ENCODE peak calls at places on chromosomes 6 and 20, in nine cellular contexts. O, Y, F, T, N, I, P, M and G are unnamed samples. For H3K4me1, the result is how much of the 10 kb centered on the place peaks cover.

GRCh38 chr20:12925214-12925755 is 83.5 kb upstream of the SPTLC3 start:
- DNase-seq in O (peak), M (peak), P (no peak), Y (peak), I (peak), T (peak), N (no peak), F (peak), G (peak)

GRCh38 chr6:110250058-110250457 is 69.8 kb downstream of the CDC40 start:
- DNase-seq in Y (no peak), F (no peak), I (no peak), O (no peak), T (no peak), P (no peak), M (no peak), N (no peak), G (no peak)

GRCh38 chr20:48115511-48115910 is 330.2 kb upstream of the SULF2 start:
- DNase-seq in T (no peak), F (no peak), I (no peak), P (no peak), Y (no peak), N (no peak), O (no peak), M (no peak), G (no peak)

GRCh38 chr6:52491203-52492069 is 71.3 kb downstream of the EFHC1 start:
- DNase-seq in O (no peak), P (no peak), F (peak), I (no peak), Y (no peak), M (no peak), N (no peak), T (no peak), G (no peak)

GRCh38 chr6:161901740-161902426 is 628.0 kb upstream of the AGPAT4 start:
- DNase-seq in N (peak), F (no peak), T (no peak), I (no peak), O (no peak), P (no peak), M (no peak), Y (no peak), G (no peak)

GRCh38 chr6:14930366-14930989 is 315.4 kb upstream of the JARID2 start:
- DNase-seq in T (no peak), Y (no peak), M (no peak), N (no peak), F (no peak), I (no peak), P (no peak), O (peak), G (no peak)

GRCh38 chr6:35633579-35634089 is 55.1 kb downstream of the FKBP5 start:
- DNase-seq in T (no peak), P (no peak), M (no peak), Y (no peak), N (no peak), O (no peak), I (no peak), F (no peak), G (no peak)

GRCh38 chr6:42915737-42916136 is at the start of gene PTCRA:
- DNase-seq in F (no peak), P (no peak), M (no peak), I (no peak), Y (no peak), N (peak), O (no peak), T (no peak), G (no peak)

GRCh38 chr6:11538049-11538798 is 675 bp downstream of the TMEM170B start:
- DNase-seq in Y (peak), T (peak), F (no peak), N (peak), M (peak), O (peak), I (peak), P (peak), G (peak)

GRCh38 chr20:5261763-5262162 is 55.0 kb downstream of the PROKR2 start:
- DNase-seq in Y (no peak), M (no peak), O (no peak), N (no peak), F (no peak), P (no peak), T (no peak), I (no peak), G (no peak)

GRCh38 chr6:143196525-143197225 is 136.0 kb downstream of the AIG1 start:
- DNase-seq in P (no peak), O (no peak), I (no peak), M (no peak), N (no peak), Y (no peak), T (no peak), F (peak), G (no peak)

GRCh38 chr6:16355238-16355637 is 116.9 kb downstream of the GMPR start:
- DNase-seq in Y (no peak), I (no peak), N (no peak), O (no peak), M (no peak), F (no peak), P (no peak), T (no peak), G (no peak)

GRCh38 chr6:34714663-34715062 is 18.1 kb upstream of the ILRUN start:
- DNase-seq in O (no peak), I (no peak), P (no peak), M (no peak), Y (no peak), N (no peak), T (no peak), F (no peak), G (no peak)

GRCh38 chr6:111555041-111555440 is 50.6 kb downstream of the TRAF3IP2 start:
- DNase-seq in I (no peak), F (peak), Y (no peak), T (no peak), M (no peak), P (no peak), O (no peak), N (no peak), G (peak)

GRCh38 chr6:149014631-149015171 is 267.9 kb downstream of the UST start:
- DNase-seq in P (no peak), I (no peak), T (no peak), O (no peak), M (no peak), N (no peak), Y (no peak), F (peak), G (no peak)

GRCh38 chr6:84762220-84762940 is 2.0 kb downstream of the TBX18 start:
- DNase-seq in I (no peak), Y (no peak), P (peak), T (peak), O (no peak), N (peak), M (peak), F (no peak), G (no peak)

GRCh38 chr6:163563303-163563702 is 148.8 kb downstream of the QKI start:
- DNase-seq in F (no peak), Y (no peak), P (no peak), T (no peak), O (no peak), I (no peak), N (no peak), M (no peak), G (no peak)

GRCh38 chr6:26439552-26440125 is 665 bp upstream of the BTN3A3 start:
- DNase-seq in M (no peak), F (no peak), N (no peak), T (no peak), Y (no peak), I (no peak), P (no peak), O (no peak), G (no peak)

DNA sequence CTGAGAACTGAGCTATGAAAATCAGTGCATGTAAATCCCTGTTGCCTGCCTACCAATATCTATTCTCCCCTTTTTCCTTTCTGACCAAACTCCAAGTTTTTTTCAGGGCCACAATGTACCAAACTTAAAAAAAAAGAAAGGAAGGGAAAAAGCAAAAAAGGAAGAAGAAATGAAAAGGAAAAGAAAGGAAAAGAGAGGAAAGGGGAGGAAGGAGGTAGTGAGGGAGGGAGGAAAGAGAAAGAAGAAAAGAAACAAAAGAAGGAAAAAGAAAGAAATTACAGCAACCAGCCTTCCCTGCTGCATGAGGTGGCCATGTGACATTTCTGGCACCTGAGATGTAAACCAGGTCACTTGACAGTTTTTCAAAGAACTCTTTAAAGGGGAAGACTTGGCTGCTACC is 4.4 kb downstream of the CNKSR3 start:
- DNase-seq in N (no peak), M (no peak), T (no peak), O (no peak), P (no peak), I (no peak), Y (no peak), F (no peak), G (peak)
- H3K4me1 ChIP-seq in N (under half), M (under half), T (under half), O (under half), P (under half), I (under half), Y (half or more), F (under half), G (under half)

GRCh38 chr20:38129248-38129865 is 35.7 kb downstream of the TGM2 start:
- DNase-seq in N (no peak), O (no peak), P (no peak), F (no peak), I (no peak), Y (no peak), M (no peak), T (no peak), G (no peak)

GRCh38 chr20:38131588-38132121 is 33.4 kb downstream of the TGM2 start:
- DNase-seq in Y (no peak), F (no peak), O (no peak), P (no peak), I (no peak), T (no peak), M (no peak), N (no peak), G (no peak)

GRCh38 chr20:38132156-38132909 is 32.7 kb downstream of the TGM2 start:
- DNase-seq in P (no peak), N (no peak), I (no peak), M (no peak), F (no peak), T (no peak), Y (no peak), O (no peak), G (no peak)

GRCh38 chr20:38129893-38130609 is 35.0 kb downstream of the TGM2 start:
- DNase-seq in F (no peak), T (no peak), O (no peak), Y (no peak), M (no peak), P (no peak), N (no peak), I (no peak), G (no peak)

GRCh38 chr20:38130687-38131587 is 34.1 kb downstream of the TGM2 start:
- DNase-seq in T (no peak), N (no peak), I (peak), O (no peak), F (no peak), P (no peak), M (no peak), Y (no peak), G (no peak)
- TF ChIP-seq POLR2A in T (no peak), N (no peak), I (no peak), O (no peak), F (no peak), P (no peak), M (no peak), Y (no peak), G (no peak)

GRCh38 chr6:154446984-154447383 is 63.5 kb downstream of the CNKSR3 start:
- DNase-seq in F (no peak), O (no peak), M (no peak), I (no peak), P (no peak), Y (no peak), T (no peak), N (no peak), G (no peak)
- H3K27ac ChIP-seq in F (no peak), O (peak), M (no peak), I (no peak), P (peak), Y (no peak), T (no peak), N (no peak), G (no peak)

GRCh38 chr6:508614-509013 is 117.1 kb downstream of the IRF4 start:
- DNase-seq in O (no peak), M (no peak), P (no peak), N (no peak), T (no peak), F (no peak), I (no peak), Y (no peak), G (no peak)

GRCh38 chr6:505374-505773 is 113.8 kb downstream of the IRF4 start:
- DNase-seq in I (no peak), O (no peak), P (no peak), Y (no peak), N (no peak), T (no peak), M (no peak), F (no peak), G (no peak)

GRCh38 chr6:504446-504980 is 113.0 kb downstream of the IRF4 start:
- DNase-seq in I (no peak), O (no peak), F (no peak), N (no peak), P (no peak), Y (no peak), T (no peak), M (no peak), G (no peak)

GRCh38 chr6:506920-507523 is 115.5 kb downstream of the IRF4 start:
- DNase-seq in N (no peak), Y (no peak), P (no peak), I (no peak), F (no peak), M (no peak), O (no peak), T (no peak), G (no peak)

DNA sequence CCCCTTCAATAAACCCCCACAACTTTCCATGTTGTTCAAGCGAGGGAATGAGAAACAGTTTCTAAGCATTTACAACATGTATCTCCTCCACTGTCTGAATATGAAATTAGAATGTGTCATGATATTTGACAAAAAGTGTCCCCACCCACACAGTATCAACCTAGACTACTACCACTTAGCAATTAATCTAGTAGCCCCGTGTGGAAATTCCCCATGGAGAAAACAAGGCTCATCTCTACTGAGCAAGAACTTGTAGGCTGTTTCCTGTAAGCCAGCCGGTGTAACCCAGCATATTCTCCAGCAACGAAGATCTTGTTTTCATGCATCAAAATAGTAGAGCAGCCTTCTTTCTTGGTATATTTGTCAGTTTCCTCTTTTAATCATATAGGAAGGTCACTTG is 115.0 kb downstream of the IRF4 start:
- DNase-seq in I (no peak), M (no peak), P (no peak), N (no peak), O (no peak), Y (no peak), F (no peak), T (no peak), G (no peak)
- H3K4me1 ChIP-seq in I (under half), M (under half), P (under half), N (under half), O (under half), Y (under half), F (under half), T (under half), G (under half)

GRCh38 chr6:4350571-4351505 is 215.5 kb upstream of the ECI2 start:
- DNase-seq in Y (no peak), M (no peak), O (no peak), N (no peak), I (no peak), P (no peak), T (no peak), F (peak), G (peak)
- TF ChIP-seq POLR2A in Y (no peak), M (no peak), O (no peak), N (no peak), I (no peak), P (no peak), T (no peak), F (no peak), G (no peak)